ENCODE peak calls at places on chromosome 11, in five cellular contexts. A is bronchial epithelial cell, J is Panc1, E is mucosa of descending colon, H is esophagus squamous epithelium. T is an unnamed sample.

GRCh38 chr11:70486026-70486415 is 87.7 kb downstream of the CTTN start:
- DNase-seq in A (no peak), J (no peak), E (no peak), H (no peak), T (no peak)

GRCh38 chr11:78399136-78399535 is 18.5 kb downstream of the GAB2 start:
- DNase-seq in A (no peak), J (no peak), E (no peak), H (no peak), T (no peak)

GRCh38 chr11:125435461-125436238 is 60.4 kb downstream of the FEZ1 start:
- DNase-seq in A (no peak), J (no peak), E (no peak), H (no peak), T (no peak)

GRCh38 chr11:131758726-131759125 is 388.3 kb downstream of the NTM start:
- DNase-seq in A (no peak), J (no peak), E (no peak), H (no peak), T (no peak)

GRCh38 chr11:6825333-6825744 is 20.1 kb upstream of the OR10A5 start:
- DNase-seq in A (peak), J (no peak), E (no peak), H (no peak), T (no peak)

GRCh38 chr11:67301951-67302516 is 1.3 kb upstream of the SSH3 start:
- DNase-seq in A (peak), J (no peak), E (peak), H (no peak), T (no peak)

GRCh38 chr11:119791701-119792151 is 62.7 kb upstream of the NECTIN1 start:
- DNase-seq in A (no peak), J (no peak), E (peak), H (no peak), T (peak)

GRCh38 chr11:116686891-116687290 is 85.9 kb downstream of the BUD13 start:
- DNase-seq in A (no peak), J (no peak), E (no peak), H (no peak), T (no peak)

GRCh38 chr11:124882339-124883071 is 15.2 kb downstream of the ROBO4 start:
- DNase-seq in A (no peak), J (no peak), E (no peak), H (no peak), T (no peak)

GRCh38 chr11:7592706-7593105 is 78.9 kb downstream of the PPFIBP2 start:
- DNase-seq in A (peak), J (no peak), E (no peak), H (no peak), T (no peak)

GRCh38 chr11:96186806-96187205 is 156.2 kb downstream of the MAML2 start:
- DNase-seq in A (peak), J (no peak), E (no peak), H (no peak), T (no peak)

GRCh38 chr11:65692367-65692766 is 19.7 kb upstream of the KAT5 start:
- DNase-seq in A (no peak), J (no peak), E (peak), H (no peak), T (no peak)

GRCh38 chr11:108912587-108912986 is 247.7 kb downstream of the DDX10 start:
- DNase-seq in A (peak), J (no peak), E (no peak), H (no peak), T (no peak)

GRCh38 chr11:10875430-10876021 is 17.7 kb upstream of the ZBED5 start:
- DNase-seq in A (peak), J (no peak), E (no peak), H (no peak), T (no peak)

GRCh38 chr11:45859661-45860140 is 12.4 kb downstream of the CRY2 start:
- DNase-seq in A (peak), J (no peak), E (peak), H (no peak), T (peak)

GRCh38 chr11:33317662-33318061 is 60.5 kb downstream of the HIPK3 start:
- DNase-seq in A (peak), J (no peak), E (no peak), H (no peak), T (no peak)

GRCh38 chr11:61815790-61816735 is 740 bp downstream of the FADS1 start:
- DNase-seq in A (peak), J (no peak), E (peak), H (no peak), T (no peak)

GRCh38 chr11:134561348-134561720 is 149.3 kb upstream of the B3GAT1 start:
- DNase-seq in A (no peak), J (no peak), E (no peak), H (no peak), T (no peak)

GRCh38 chr11:3109921-3110706 is 52.9 kb upstream of the CARS1 start:
- DNase-seq in A (peak), J (no peak), E (peak), H (no peak), T (no peak)

GRCh38 chr11:24511518-24511917 is 14.7 kb downstream of the LUZP2 start:
- DNase-seq in A (peak), J (no peak), E (no peak), H (no peak), T (no peak)

GRCh38 chr11:120129570-120129969 is 8.3 kb downstream of the TRIM29 start:
- DNase-seq in A (no peak), J (no peak), E (no peak), H (no peak), T (no peak)

GRCh38 chr11:37171451-37171850 is 573.4 kb upstream of the RAG2 start:
- DNase-seq in A (no peak), J (no peak), E (no peak), H (no peak), T (no peak)

GRCh38 chr11:122398851-122399250 is 256.7 kb upstream of the UBASH3B start:
- DNase-seq in A (no peak), J (no peak), E (no peak), H (no peak), T (no peak)

GRCh38 chr11:794766-795637 is 3.1 kb downstream of the SLC25A22 start:
- DNase-seq in A (no peak), J (no peak), E (peak), H (no peak), T (no peak)

GRCh38 chr11:124075492-124075840 is 34.3 kb upstream of the OR10G7 start:
- DNase-seq in A (no peak), J (no peak), E (no peak), H (no peak), T (no peak)

GRCh38 chr11:66289548-66290331 is 797 bp upstream of the YIF1A start:
- DNase-seq in A (no peak), J (peak), E (peak), H (no peak), T (no peak)

GRCh38 chr11:66051371-66051765 is 796 bp upstream of the SF3B2 start:
- DNase-seq in A (no peak), J (no peak), E (no peak), H (no peak), T (no peak)

GRCh38 chr11:76208829-76209670 is 2.7 kb upstream of the WNT11 start:
- DNase-seq in A (no peak), J (no peak), E (peak), H (no peak), T (no peak)

GRCh38 chr11:63903884-63904283 is 13.1 kb downstream of the RCOR2 start:
- DNase-seq in A (no peak), J (no peak), E (no peak), H (no peak), T (no peak)

GRCh38 chr11:5257296-5257695 is 2.7 kb upstream of the HBG2 start:
- DNase-seq in A (no peak), J (no peak), E (no peak), H (no peak), T (no peak)

GRCh38 chr11:8222820-8223512 is 40.7 kb downstream of the LMO1 start:
- DNase-seq in A (no peak), J (no peak), E (peak), H (no peak), T (no peak)

GRCh38 chr11:9095421-9095820 is 4.0 kb upstream of the SCUBE2 start:
- DNase-seq in A (no peak), J (no peak), E (no peak), H (no peak), T (no peak)

GRCh38 chr11:112543390-112543789 is 282.7 kb upstream of the PLET1 start:
- DNase-seq in A (no peak), J (no peak), E (no peak), H (no peak), T (no peak)

GRCh38 chr11:84319853-84320252 is 1033.7 kb upstream of the CCDC90B start:
- DNase-seq in A (no peak), J (no peak), E (no peak), H (no peak), T (no peak)

GRCh38 chr11:84313830-84314359 is 1027.7 kb upstream of the CCDC90B start:
- DNase-seq in A (no peak), J (no peak), E (no peak), H (no peak), T (no peak)

GRCh38 chr11:84322211-84322610 is 1036.0 kb upstream of the CCDC90B start:
- DNase-seq in A (no peak), J (no peak), E (no peak), H (no peak), T (no peak)

DNA sequence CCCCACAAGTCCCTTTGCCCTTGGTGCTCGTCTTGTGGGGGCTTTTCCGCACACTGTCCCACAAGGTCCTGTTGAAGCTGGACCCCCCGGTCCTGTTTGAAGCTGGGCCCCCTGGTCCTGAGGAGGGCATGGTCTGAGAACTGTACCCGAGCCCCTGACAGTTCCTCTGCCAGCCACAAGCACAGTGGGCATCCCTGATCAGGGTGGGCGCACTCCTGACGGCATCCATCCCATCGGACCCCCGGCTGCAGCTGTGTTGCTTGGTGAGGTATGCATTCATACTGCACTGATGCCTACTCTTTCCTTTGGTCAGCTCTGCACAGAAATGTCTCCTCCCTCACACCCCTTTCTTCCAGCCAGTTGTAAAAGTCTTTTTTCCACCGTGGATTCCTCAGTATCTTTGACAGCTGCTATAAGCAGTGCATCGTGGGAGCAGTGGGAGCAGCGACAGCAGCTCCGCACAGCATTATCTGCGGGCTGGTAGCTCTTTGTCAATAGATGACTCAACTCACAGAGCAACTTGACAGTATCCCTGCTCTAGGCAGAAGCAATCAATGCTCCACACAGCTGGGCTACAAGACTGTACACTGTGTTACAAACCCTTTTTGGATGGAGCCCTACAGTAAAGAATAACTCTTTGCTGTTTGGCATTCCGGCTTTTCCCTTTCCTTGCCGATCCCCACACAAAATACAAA is 1030.8 kb upstream of the CCDC90B start:
- DNase-seq in A (peak), J (no peak), E (no peak), H (no peak), T (no peak)
- H3K4me3 ChIP-seq in A (no peak), J (no peak), E (no peak), H (peak), T (no peak)

GRCh38 chr11:92131289-92131890 is 93.2 kb upstream of the FAT3 start:
- DNase-seq in A (peak), J (no peak), E (no peak), H (no peak), T (no peak)

GRCh38 chr11:92141725-92142124 is 82.9 kb upstream of the FAT3 start:
- DNase-seq in A (no peak), J (no peak), E (no peak), H (no peak), T (no peak)

GRCh38 chr11:92141159-92141558 is 83.5 kb upstream of the FAT3 start:
- DNase-seq in A (no peak), J (no peak), E (no peak), H (no peak), T (no peak)

GRCh38 chr11:92140021-92140420 is 84.6 kb upstream of the FAT3 start:
- DNase-seq in A (no peak), J (no peak), E (no peak), H (no peak), T (no peak)

GRCh38 chr11:92136792-92137191 is 87.8 kb upstream of the FAT3 start:
- DNase-seq in A (peak), J (no peak), E (no peak), H (no peak), T (no peak)
- TF ChIP-seq CTCF in A (peak), J (peak), E (no peak), H (no peak), T (no peak)

GRCh38 chr11:126438272-126438671 is 82.8 kb downstream of the ST3GAL4 start:
- DNase-seq in A (no peak), J (no peak), E (no peak), H (no peak), T (no peak)
- H3K4me3 ChIP-seq in A (no peak), J (no peak), E (no peak), H (no peak), T (no peak)

DNA sequence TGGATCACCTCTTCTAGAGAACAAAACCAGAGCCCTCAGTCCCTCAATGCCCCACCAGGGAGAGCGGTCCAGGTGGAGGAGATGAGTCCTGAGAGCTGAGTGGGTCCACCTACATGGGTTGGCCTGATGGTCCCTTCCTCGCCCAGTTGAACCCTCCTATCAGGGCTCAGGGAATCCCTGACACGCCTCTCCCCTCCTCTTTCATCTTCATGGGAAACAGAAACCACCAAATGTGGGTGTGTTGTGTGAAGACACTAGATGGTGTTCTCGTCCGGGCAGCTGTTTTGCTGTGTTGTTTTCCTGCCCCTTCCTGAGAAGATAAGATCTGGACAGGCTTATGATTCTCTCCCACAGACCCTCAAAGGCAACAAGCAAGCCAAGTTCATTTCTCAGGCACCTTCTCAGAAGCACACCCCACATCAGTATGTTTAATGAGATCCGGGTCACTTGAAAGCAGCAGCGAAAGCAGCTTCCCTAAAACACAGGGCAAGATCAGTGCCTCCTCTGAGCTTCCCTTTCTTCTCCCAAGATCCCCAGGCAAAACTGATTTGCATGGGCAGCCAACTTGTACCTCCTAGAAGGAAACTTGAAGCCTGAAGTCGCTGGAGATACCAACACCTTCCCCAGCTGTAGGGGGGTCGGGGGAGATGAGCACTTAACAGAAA is 35.3 kb upstream of the POU2AF1 start:
- DNase-seq in A (no peak), J (no peak), E (no peak), H (no peak), T (no peak)
- TF ChIP-seq CTCF in A (no peak), J (no peak), E (no peak), H (no peak), T (no peak)

GRCh38 chr11:128496249-128496648 is 91.1 kb downstream of the ETS1 start:
- DNase-seq in A (no peak), J (no peak), E (no peak), H (no peak), T (no peak)
- H3K4me3 ChIP-seq in A (no peak), J (peak), E (no peak), H (no peak), T (no peak)

GRCh38 chr11:34886609-34887008 is 29.6 kb downstream of the APIP start:
- DNase-seq in A (peak), J (no peak), E (no peak), H (no peak), T (no peak)

GRCh38 chr11:34891611-34892010 is 24.6 kb downstream of the APIP start:
- DNase-seq in A (no peak), J (no peak), E (no peak), H (no peak), T (no peak)

GRCh38 chr11:34890812-34891211 is 25.4 kb downstream of the APIP start:
- DNase-seq in A (peak), J (no peak), E (peak), H (no peak), T (no peak)

GRCh38 chr11:34887260-34887659 is 28.9 kb downstream of the APIP start:
- DNase-seq in A (no peak), J (no peak), E (no peak), H (no peak), T (no peak)

DNA sequence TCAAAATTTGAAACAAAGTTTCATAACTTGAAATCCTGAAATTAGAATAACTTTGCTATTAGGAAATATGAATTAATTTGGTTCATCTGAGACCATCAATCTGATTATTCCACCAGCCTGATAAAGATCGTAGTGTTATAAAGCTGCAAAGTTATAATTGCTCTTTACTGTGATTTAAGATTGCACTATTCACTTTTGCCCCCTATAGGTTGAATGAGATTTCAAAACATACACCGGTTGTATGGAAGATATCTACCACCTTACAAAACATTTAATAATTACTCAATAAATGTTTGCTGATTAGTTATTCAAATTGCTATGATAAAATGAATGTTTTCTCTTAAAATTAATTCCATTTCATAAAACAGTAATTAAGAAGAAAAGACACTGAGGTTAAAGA is 26.1 kb downstream of the APIP start:
- DNase-seq in A (peak), J (no peak), E (no peak), H (no peak), T (no peak)
- TF ChIP-seq CTCF in A (peak), J (peak), E (peak), H (peak), T (peak)

DNA sequence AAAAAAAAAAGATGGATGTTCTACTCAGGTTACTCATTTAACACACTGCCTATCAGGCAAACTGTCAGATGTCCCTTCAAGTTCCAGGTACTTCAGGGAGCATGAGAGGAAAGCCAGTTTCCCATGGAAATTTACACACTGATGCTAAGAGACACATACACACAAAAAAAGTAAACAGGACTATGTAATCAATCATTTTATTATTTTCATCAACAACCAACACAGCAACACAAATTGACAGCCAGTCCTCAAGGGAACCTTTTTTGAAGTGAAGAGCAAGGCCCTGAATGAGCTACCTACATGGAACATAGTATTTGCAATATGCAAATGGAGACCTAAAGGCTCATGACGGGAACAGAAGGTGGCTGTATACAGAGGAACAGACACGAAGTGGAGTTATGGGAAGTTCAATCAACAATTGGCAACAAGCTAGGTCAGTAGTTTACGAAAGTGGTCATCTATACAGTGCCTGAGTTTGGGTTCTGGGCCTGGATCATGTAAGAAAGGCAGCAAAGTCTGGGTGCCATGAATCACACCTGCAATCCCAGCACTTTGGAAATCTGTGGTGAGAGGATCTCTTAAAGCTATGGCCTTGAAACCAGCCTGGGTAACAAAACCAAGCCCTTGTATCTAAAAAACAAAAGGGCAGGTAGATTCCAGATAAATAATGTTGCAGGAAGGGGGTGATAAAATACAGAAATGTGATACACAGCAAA is 12.6 kb upstream of the WDR74 start:
- DNase-seq in A (no peak), J (no peak), E (no peak), H (no peak), T (no peak)
- H3K4me3 ChIP-seq in A (no peak), J (peak), E (no peak), H (no peak), T (no peak)